ENCODE peak calls at places on chromosomes 3 and 15, in nine cellular contexts. One of them, this sample, is unnamed.

GRCh38 chr3:38493019-38493418 is 3.1 kb upstream of the EXOG start:
- DNase-seq in nephron progenitor cell: no peak
- DNase-seq in brain microvascular endothelial cell: no peak
- DNase-seq in body of pancreas: no peak
- DNase-seq in ovary: no peak
- DNase-seq in H1: no peak
- DNase-seq in progenitor cell of endocrine pancreas: no peak
- DNase-seq in epithelial cell of esophagus: peak; percentile 24
- DNase-seq in Peyer's patch: no peak
- DNase-seq in this sample: no peak

GRCh38 chr3:175238848-175239247 is 379.7 kb downstream of the NAALADL2 start:
- DNase-seq in brain microvascular endothelial cell: no peak
- DNase-seq in body of pancreas: no peak
- DNase-seq in epithelial cell of esophagus: no peak
- DNase-seq in Peyer's patch: no peak
- DNase-seq in ovary: no peak
- DNase-seq in H1: no peak
- DNase-seq in nephron progenitor cell: no peak
- DNase-seq in progenitor cell of endocrine pancreas: no peak
- DNase-seq in this sample: no peak

GRCh38 chr15:31870336-31871158 is 159.8 kb upstream of the CHRNA7 start:
- DNase-seq in epithelial cell of esophagus: peak; percentile 75
- DNase-seq in progenitor cell of endocrine pancreas: peak; percentile 80
- DNase-seq in nephron progenitor cell: peak; percentile 94
- DNase-seq in H1: peak; percentile 91
- DNase-seq in body of pancreas: peak; percentile 86
- DNase-seq in brain microvascular endothelial cell: peak; percentile 41
- DNase-seq in ovary: peak; percentile 93
- DNase-seq in Peyer's patch: peak; percentile 90
- DNase-seq in this sample: peak; percentile 60

GRCh38 chr15:96342611-96343528 is 12.4 kb downstream of the NR2F2 start:
- DNase-seq in progenitor cell of endocrine pancreas: no peak
- DNase-seq in brain microvascular endothelial cell: peak; percentile 22
- DNase-seq in Peyer's patch: peak; percentile 44
- DNase-seq in body of pancreas: no peak
- DNase-seq in nephron progenitor cell: peak; percentile 35
- DNase-seq in H1: peak; percentile 53
- DNase-seq in epithelial cell of esophagus: no peak
- DNase-seq in ovary: peak; percentile 67
- DNase-seq in this sample: no peak

GRCh38 chr3:101836907-101837598 is 12.3 kb upstream of the NFKBIZ start:
- DNase-seq in progenitor cell of endocrine pancreas: no peak
- DNase-seq in ovary: no peak
- DNase-seq in epithelial cell of esophagus: peak; percentile 68
- DNase-seq in body of pancreas: no peak
- DNase-seq in brain microvascular endothelial cell: no peak
- DNase-seq in H1: no peak
- DNase-seq in nephron progenitor cell: no peak
- DNase-seq in Peyer's patch: no peak
- DNase-seq in this sample: peak; percentile 63

GRCh38 chr15:64629063-64629462 is 146.3 kb downstream of the RBPMS2 start:
- DNase-seq in H1: no peak
- DNase-seq in nephron progenitor cell: no peak
- DNase-seq in Peyer's patch: no peak
- DNase-seq in ovary: no peak
- DNase-seq in brain microvascular endothelial cell: no peak
- DNase-seq in body of pancreas: no peak
- DNase-seq in progenitor cell of endocrine pancreas: no peak
- DNase-seq in epithelial cell of esophagus: no peak
- DNase-seq in this sample: no peak

GRCh38 chr15:77510066-77511044 is 89.7 kb downstream of the HMG20A start:
- DNase-seq in body of pancreas: no peak
- DNase-seq in ovary: no peak
- DNase-seq in epithelial cell of esophagus: no peak
- DNase-seq in brain microvascular endothelial cell: no peak
- DNase-seq in progenitor cell of endocrine pancreas: no peak
- DNase-seq in nephron progenitor cell: no peak
- DNase-seq in Peyer's patch: no peak
- DNase-seq in H1: peak; percentile 72
- DNase-seq in this sample: no peak

GRCh38 chr3:182105875-182106274 is 394.1 kb downstream of the SOX2 start:
- DNase-seq in progenitor cell of endocrine pancreas: no peak
- DNase-seq in Peyer's patch: no peak
- DNase-seq in body of pancreas: no peak
- DNase-seq in ovary: no peak
- DNase-seq in nephron progenitor cell: no peak
- DNase-seq in brain microvascular endothelial cell: no peak
- DNase-seq in H1: no peak
- DNase-seq in epithelial cell of esophagus: peak; percentile 45
- DNase-seq in this sample: no peak

GRCh38 chr3:138775254-138775595 is 59.5 kb downstream of the PIK3CB start:
- DNase-seq in ovary: no peak
- DNase-seq in Peyer's patch: no peak
- DNase-seq in body of pancreas: no peak
- DNase-seq in brain microvascular endothelial cell: no peak
- DNase-seq in epithelial cell of esophagus: peak; percentile 64
- DNase-seq in progenitor cell of endocrine pancreas: no peak
- DNase-seq in H1: peak; percentile 13
- DNase-seq in nephron progenitor cell: no peak
- DNase-seq in this sample: no peak

GRCh38 chr3:49668414-49668797 is 5.7 kb upstream of the APEH start:
- DNase-seq in Peyer's patch: no peak
- DNase-seq in nephron progenitor cell: no peak
- DNase-seq in brain microvascular endothelial cell: no peak
- DNase-seq in epithelial cell of esophagus: no peak
- DNase-seq in body of pancreas: no peak
- DNase-seq in H1: no peak
- DNase-seq in ovary: no peak
- DNase-seq in progenitor cell of endocrine pancreas: no peak
- DNase-seq in this sample: no peak

GRCh38 chr15:67501836-67502461 is 19.0 kb upstream of the C15orf61 start:
- DNase-seq in Peyer's patch: no peak
- DNase-seq in ovary: no peak
- DNase-seq in nephron progenitor cell: no peak
- DNase-seq in epithelial cell of esophagus: peak; percentile 14
- DNase-seq in brain microvascular endothelial cell: no peak
- DNase-seq in progenitor cell of endocrine pancreas: no peak
- DNase-seq in body of pancreas: no peak
- DNase-seq in H1: no peak
- DNase-seq in this sample: no peak

GRCh38 chr15:98174286-98174685 is 213.8 kb downstream of the ARRDC4 start:
- DNase-seq in brain microvascular endothelial cell: no peak
- DNase-seq in H1: peak; percentile 44
- DNase-seq in body of pancreas: no peak
- DNase-seq in progenitor cell of endocrine pancreas: no peak
- DNase-seq in nephron progenitor cell: no peak
- DNase-seq in ovary: no peak
- DNase-seq in epithelial cell of esophagus: peak; percentile 66
- DNase-seq in Peyer's patch: no peak
- DNase-seq in this sample: no peak

GRCh38 chr3:135907422-135908165 is 57.9 kb upstream of the PPP2R3A start:
- DNase-seq in body of pancreas: no peak
- DNase-seq in nephron progenitor cell: no peak
- DNase-seq in ovary: no peak
- DNase-seq in H1: no peak
- DNase-seq in epithelial cell of esophagus: peak; percentile 71
- DNase-seq in progenitor cell of endocrine pancreas: no peak
- DNase-seq in Peyer's patch: no peak
- DNase-seq in brain microvascular endothelial cell: no peak
- DNase-seq in this sample: no peak

GRCh38 chr3:108312656-108313055 is 16.3 kb downstream of the HHLA2 start:
- DNase-seq in Peyer's patch: no peak
- DNase-seq in progenitor cell of endocrine pancreas: no peak
- DNase-seq in ovary: no peak
- DNase-seq in H1: no peak
- DNase-seq in body of pancreas: no peak
- DNase-seq in epithelial cell of esophagus: no peak
- DNase-seq in brain microvascular endothelial cell: no peak
- DNase-seq in nephron progenitor cell: no peak
- DNase-seq in this sample: no peak

GRCh38 chr3:180215866-180216265 is 179.1 kb upstream of the PEX5L start:
- DNase-seq in body of pancreas: peak; percentile 19
- DNase-seq in progenitor cell of endocrine pancreas: no peak
- DNase-seq in brain microvascular endothelial cell: no peak
- DNase-seq in epithelial cell of esophagus: no peak
- DNase-seq in ovary: no peak
- DNase-seq in H1: no peak
- DNase-seq in nephron progenitor cell: no peak
- DNase-seq in Peyer's patch: no peak
- DNase-seq in this sample: no peak

GRCh38 chr15:67762610-67763368 is 62.5 kb upstream of the SKOR1 start:
- DNase-seq in progenitor cell of endocrine pancreas: no peak
- DNase-seq in nephron progenitor cell: no peak
- DNase-seq in body of pancreas: no peak
- DNase-seq in Peyer's patch: no peak
- DNase-seq in ovary: no peak
- DNase-seq in brain microvascular endothelial cell: no peak
- DNase-seq in H1: no peak
- DNase-seq in epithelial cell of esophagus: no peak
- DNase-seq in this sample: no peak

GRCh38 chr15:42273900-42274692 is 863 bp upstream of the TMEM87A start:
- DNase-seq in progenitor cell of endocrine pancreas: no peak
- DNase-seq in Peyer's patch: peak; percentile 88
- DNase-seq in nephron progenitor cell: peak; percentile 35
- DNase-seq in brain microvascular endothelial cell: peak; percentile 65
- DNase-seq in H1: peak; percentile 51
- DNase-seq in ovary: peak; percentile 62
- DNase-seq in epithelial cell of esophagus: peak; percentile 94
- DNase-seq in body of pancreas: peak; percentile 57
- DNase-seq in this sample: peak; percentile 70

GRCh38 chr15:62976301-62976842 is 66.2 kb upstream of the TPM1 start:
- DNase-seq in body of pancreas: no peak
- DNase-seq in nephron progenitor cell: no peak
- DNase-seq in ovary: no peak
- DNase-seq in H1: no peak
- DNase-seq in Peyer's patch: no peak
- DNase-seq in progenitor cell of endocrine pancreas: no peak
- DNase-seq in epithelial cell of esophagus: no peak
- DNase-seq in brain microvascular endothelial cell: peak; percentile 58
- DNase-seq in this sample: no peak

GRCh38 chr15:34610388-34610787 is 26.9 kb upstream of the GOLGA8B start:
- DNase-seq in ovary: no peak
- DNase-seq in Peyer's patch: no peak
- DNase-seq in progenitor cell of endocrine pancreas: no peak
- DNase-seq in body of pancreas: no peak
- DNase-seq in H1: no peak
- DNase-seq in nephron progenitor cell: no peak
- DNase-seq in epithelial cell of esophagus: peak; percentile 37
- DNase-seq in brain microvascular endothelial cell: peak; percentile 2
- DNase-seq in this sample: no peak

GRCh38 chr3:73602171-73602570 is 22.6 kb downstream of the PDZRN3 start:
- DNase-seq in body of pancreas: no peak
- DNase-seq in H1: no peak
- DNase-seq in epithelial cell of esophagus: peak; percentile 9
- DNase-seq in ovary: no peak
- DNase-seq in brain microvascular endothelial cell: peak; percentile 88
- DNase-seq in progenitor cell of endocrine pancreas: no peak
- DNase-seq in Peyer's patch: no peak
- DNase-seq in nephron progenitor cell: no peak
- DNase-seq in this sample: no peak

GRCh38 chr15:52163321-52164190 is 27.6 kb downstream of the GNB5 start:
- DNase-seq in progenitor cell of endocrine pancreas: no peak
- DNase-seq in H1: peak; percentile 79
- DNase-seq in brain microvascular endothelial cell: no peak
- DNase-seq in nephron progenitor cell: peak; percentile 36
- DNase-seq in Peyer's patch: peak; percentile 46
- DNase-seq in body of pancreas: no peak
- DNase-seq in epithelial cell of esophagus: no peak
- DNase-seq in ovary: no peak
- DNase-seq in this sample: no peak
- TF ChIP-seq CTCF in progenitor cell of endocrine pancreas: peak; percentile 39
- TF ChIP-seq CTCF in H1: peak; percentile 74
- TF ChIP-seq CTCF in brain microvascular endothelial cell: peak; percentile 49
- TF ChIP-seq CTCF in nephron progenitor cell: peak; percentile 40
- TF ChIP-seq CTCF in Peyer's patch: no peak
- TF ChIP-seq CTCF in body of pancreas: no peak
- TF ChIP-seq CTCF in epithelial cell of esophagus: no peak
- TF ChIP-seq CTCF in ovary: no peak
- TF ChIP-seq CTCF in this sample: peak; percentile 38

DNA sequence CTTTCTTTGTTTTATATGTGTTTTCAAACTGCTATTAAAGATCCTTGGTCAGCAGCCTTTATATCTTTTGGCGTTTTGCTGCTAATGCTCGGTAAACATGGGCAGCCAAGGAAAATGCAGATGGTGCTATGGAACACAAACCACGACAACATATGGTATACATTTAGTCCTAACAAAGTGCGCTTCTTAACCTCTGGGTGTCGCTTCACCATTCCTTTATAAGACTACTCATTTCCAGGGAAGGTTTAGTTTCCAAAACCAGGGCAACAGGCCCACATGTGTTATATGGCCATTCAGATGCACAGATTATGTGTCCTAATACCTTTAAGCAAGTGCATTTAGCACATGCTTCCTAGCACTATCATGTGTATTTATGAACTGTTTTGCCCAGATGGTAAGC is 14.7 kb downstream of the SHOX2 start:
- DNase-seq in H1: no peak
- DNase-seq in epithelial cell of esophagus: peak; percentile 47
- DNase-seq in body of pancreas: no peak
- DNase-seq in progenitor cell of endocrine pancreas: no peak
- DNase-seq in ovary: no peak
- DNase-seq in brain microvascular endothelial cell: no peak
- DNase-seq in nephron progenitor cell: no peak
- DNase-seq in Peyer's patch: no peak
- DNase-seq in this sample: no peak
- TF ChIP-seq CTCF in H1: no peak
- TF ChIP-seq CTCF in epithelial cell of esophagus: peak; percentile 48
- TF ChIP-seq CTCF in body of pancreas: no peak
- TF ChIP-seq CTCF in progenitor cell of endocrine pancreas: peak; percentile 33
- TF ChIP-seq CTCF in ovary: no peak
- TF ChIP-seq CTCF in brain microvascular endothelial cell: peak; percentile 56
- TF ChIP-seq CTCF in nephron progenitor cell: peak; percentile 35
- TF ChIP-seq CTCF in Peyer's patch: peak; percentile 16
- TF ChIP-seq CTCF in this sample: peak; percentile 37

GRCh38 chr3:16601539-16602005 is 3.7 kb downstream of the DAZL start:
- DNase-seq in nephron progenitor cell: no peak
- DNase-seq in body of pancreas: no peak
- DNase-seq in Peyer's patch: no peak
- DNase-seq in H1: no peak
- DNase-seq in epithelial cell of esophagus: no peak
- DNase-seq in brain microvascular endothelial cell: no peak
- DNase-seq in ovary: no peak
- DNase-seq in progenitor cell of endocrine pancreas: no peak
- DNase-seq in this sample: no peak
- TF ChIP-seq CTCF in nephron progenitor cell: no peak
- TF ChIP-seq CTCF in body of pancreas: no peak
- TF ChIP-seq CTCF in Peyer's patch: no peak
- TF ChIP-seq CTCF in H1: no peak
- TF ChIP-seq CTCF in epithelial cell of esophagus: no peak
- TF ChIP-seq CTCF in brain microvascular endothelial cell: no peak
- TF ChIP-seq CTCF in ovary: no peak
- TF ChIP-seq CTCF in progenitor cell of endocrine pancreas: no peak
- TF ChIP-seq CTCF in this sample: peak; percentile 54

DNA sequence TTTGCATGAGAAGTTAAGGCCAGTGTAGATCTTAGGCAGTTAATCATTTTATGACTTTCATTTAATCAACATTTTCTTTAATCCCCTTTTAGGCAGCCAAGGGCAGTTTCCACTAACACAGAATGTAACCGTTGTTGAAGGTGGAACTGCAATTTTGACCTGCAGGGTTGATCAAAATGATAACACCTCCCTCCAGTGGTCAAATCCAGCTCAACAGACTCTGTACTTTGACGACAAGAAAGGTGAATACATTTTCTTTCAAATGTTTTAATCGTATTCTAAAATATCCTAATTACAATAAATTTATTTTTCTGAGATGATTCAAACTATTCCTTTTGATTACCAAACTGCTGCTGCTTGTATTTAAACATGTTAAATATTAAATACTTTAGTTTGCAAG is 843.2 kb downstream of the CADM2 start:
- DNase-seq in body of pancreas: no peak
- DNase-seq in epithelial cell of esophagus: peak; percentile 52
- DNase-seq in ovary: no peak
- DNase-seq in H1: no peak
- DNase-seq in nephron progenitor cell: peak; percentile 4
- DNase-seq in progenitor cell of endocrine pancreas: no peak
- DNase-seq in Peyer's patch: no peak
- DNase-seq in brain microvascular endothelial cell: no peak
- DNase-seq in this sample: no peak
- TF ChIP-seq CTCF in body of pancreas: peak; percentile 66
- TF ChIP-seq CTCF in epithelial cell of esophagus: peak; percentile 70
- TF ChIP-seq CTCF in ovary: no peak
- TF ChIP-seq CTCF in H1: no peak
- TF ChIP-seq CTCF in nephron progenitor cell: peak; percentile 39
- TF ChIP-seq CTCF in progenitor cell of endocrine pancreas: peak; percentile 70
- TF ChIP-seq CTCF in Peyer's patch: no peak
- TF ChIP-seq CTCF in brain microvascular endothelial cell: peak; percentile 75
- TF ChIP-seq CTCF in this sample: no peak